ENCODE peak calls at places on chromosomes 12 and 14, in ten cellular contexts. N is fibroblast of gingiva; A is T-cell; J is pancreas; L is nucleus accumbens; D is T-helper 17 cell; T is hepatocyte; G is NCI-H2171; H is stimulated activated CD4-positive, alpha-beta T cell treated with anti-CD3 and anti-CD28 coated beads, Interleukin-1b, Interleukin-23, amount 100 ng/mL, for 1 hour; E is HFFc6. C is an unnamed sample.

GRCh38 chr14:101028971-101029667 is 125.6 kb upstream of the RTL1 start:
- DNase-seq in N (no peak), A (no peak), J (no peak), L (no peak), D (no peak), T (no peak), G (peak), H (no peak), E (no peak), C (no peak)

GRCh38 chr12:22083167-22083566 is 37.1 kb downstream of the CMAS start:
- DNase-seq in N (peak), A (peak), J (no peak), L (no peak), D (peak), T (no peak), G (no peak), H (no peak), E (peak), C (no peak)

GRCh38 chr14:106808458-106808857 is 1282.1 kb downstream of the TMEM121 start:
- DNase-seq in N (no peak), A (no peak), J (no peak), L (no peak), D (no peak), T (no peak), G (no peak), H (no peak), E (no peak), C (no peak)

GRCh38 chr12:93990832-93991748 is 157.3 kb upstream of the PLXNC1 start:
- DNase-seq in N (peak), A (no peak), J (no peak), L (peak), D (no peak), T (peak), G (no peak), H (no peak), E (peak), C (peak)

GRCh38 chr12:104790296-104791125 is 167.6 kb downstream of the SLC41A2 start:
- DNase-seq in N (no peak), A (peak), J (peak), L (no peak), D (peak), T (peak), G (no peak), H (no peak), E (no peak), C (peak)

GRCh38 chr12:104805186-104805585 is 152.9 kb downstream of the SLC41A2 start:
- DNase-seq in N (peak), A (no peak), J (no peak), L (no peak), D (no peak), T (no peak), G (no peak), H (no peak), E (peak), C (no peak)

GRCh38 chr14:88533203-88533602 is 21.6 kb downstream of the PTPN21 start:
- DNase-seq in N (no peak), A (no peak), J (no peak), L (no peak), D (no peak), T (no peak), G (no peak), H (no peak), E (no peak), C (no peak)

GRCh38 chr12:3148366-3149000 is 71.3 kb downstream of the TSPAN9 start:
- DNase-seq in N (no peak), A (no peak), J (no peak), L (no peak), D (no peak), T (no peak), G (no peak), H (no peak), E (no peak), C (peak)

GRCh38 chr12:95763809-95764253 is 26.7 kb downstream of the NTN4 start:
- DNase-seq in N (peak), A (no peak), J (no peak), L (no peak), D (no peak), T (peak), G (no peak), H (no peak), E (peak), C (peak)

GRCh38 chr14:75518625-75519024 is 3.6 kb upstream of the BATF start:
- DNase-seq in N (no peak), A (no peak), J (no peak), L (no peak), D (peak), T (no peak), G (no peak), H (no peak), E (no peak), C (no peak)

GRCh38 chr12:89162704-89163261 is 189.5 kb downstream of the DUSP6 start:
- DNase-seq in N (peak), A (no peak), J (no peak), L (no peak), D (no peak), T (peak), G (no peak), H (no peak), E (peak), C (peak)

GRCh38 chr14:79186523-79186922 is 1016.4 kb downstream of the NRXN3 start:
- DNase-seq in N (no peak), A (no peak), J (no peak), L (no peak), D (no peak), T (no peak), G (no peak), H (no peak), E (no peak), C (no peak)

GRCh38 chr12:56213878-56214277 is 7.8 kb downstream of the RNF41 start:
- DNase-seq in N (no peak), A (no peak), J (no peak), L (no peak), D (no peak), T (no peak), G (no peak), H (no peak), E (no peak), C (no peak)

GRCh38 chr12:90936230-90937005 is 18.6 kb downstream of the CCER1 start:
- DNase-seq in N (no peak), A (no peak), J (no peak), L (no peak), D (no peak), T (no peak), G (no peak), H (no peak), E (no peak), C (no peak)

GRCh38 chr12:40103043-40103442 is 2.8 kb downstream of the SLC2A13 start:
- DNase-seq in N (no peak), A (no peak), J (no peak), L (no peak), D (no peak), T (no peak), G (no peak), H (no peak), E (no peak), C (no peak)

GRCh38 chr14:93220509-93220908 is 13.5 kb downstream of the UBR7 start:
- DNase-seq in N (no peak), A (no peak), J (no peak), L (no peak), D (no peak), T (no peak), G (no peak), H (no peak), E (no peak), C (no peak)

GRCh38 chr14:52397844-52398243 is 83.7 kb downstream of the PTGER2 start:
- DNase-seq in N (peak), A (no peak), J (no peak), L (no peak), D (no peak), T (no peak), G (no peak), H (no peak), E (no peak), C (no peak)

GRCh38 chr12:24584032-24584675 is 364.7 kb downstream of the BCAT1 start:
- DNase-seq in N (no peak), A (no peak), J (no peak), L (no peak), D (no peak), T (no peak), G (no peak), H (no peak), E (no peak), C (no peak)

GRCh38 chr12:19447386-19447785 is 8.1 kb downstream of the AEBP2 start:
- DNase-seq in N (no peak), A (no peak), J (no peak), L (no peak), D (no peak), T (no peak), G (no peak), H (no peak), E (no peak), C (no peak)

GRCh38 chr14:102192840-102193502 is 53.3 kb downstream of the WDR20 start:
- DNase-seq in N (no peak), A (no peak), J (no peak), L (no peak), D (no peak), T (no peak), G (no peak), H (no peak), E (no peak), C (no peak)

GRCh38 chr12:28378749-28379148 is 188.5 kb downstream of the CCDC91 start:
- DNase-seq in N (peak), A (no peak), J (no peak), L (no peak), D (no peak), T (no peak), G (no peak), H (no peak), E (peak), C (no peak)

GRCh38 chr12:127819066-127819465 is 447.9 kb upstream of the TMEM132C start:
- DNase-seq in N (no peak), A (no peak), J (no peak), L (no peak), D (no peak), T (no peak), G (no peak), H (no peak), E (no peak), C (no peak)

GRCh38 chr14:61516125-61516740 is 179.1 kb upstream of the HIF1A start:
- DNase-seq in N (peak), A (no peak), J (no peak), L (no peak), D (no peak), T (no peak), G (no peak), H (no peak), E (no peak), C (no peak)

GRCh38 chr12:7937867-7938506 is 2.0 kb upstream of the SLC2A3 start:
- DNase-seq in N (no peak), A (no peak), J (no peak), L (no peak), D (no peak), T (no peak), G (peak), H (no peak), E (peak), C (no peak)

GRCh38 chr14:22460461-22461195 is 128.4 kb downstream of the DAD1 start:
- DNase-seq in N (no peak), A (no peak), J (no peak), L (no peak), D (no peak), T (no peak), G (no peak), H (no peak), E (no peak), C (no peak)

GRCh38 chr14:100789460-100790417 is 36.2 kb upstream of the MEG3 start:
- DNase-seq in N (no peak), A (no peak), J (no peak), L (no peak), D (no peak), T (no peak), G (no peak), H (no peak), E (no peak), C (no peak)

GRCh38 chr14:78448483-78449094 is 278.4 kb downstream of the NRXN3 start:
- DNase-seq in N (no peak), A (no peak), J (no peak), L (peak), D (peak), T (peak), G (no peak), H (no peak), E (peak), C (no peak)

GRCh38 chr12:75865315-75865714 is 166.3 kb downstream of the PHLDA1 start:
- DNase-seq in N (no peak), A (no peak), J (no peak), L (no peak), D (no peak), T (no peak), G (no peak), H (no peak), E (no peak), C (no peak)

GRCh38 chr14:72631401-72631800 is 262.5 kb downstream of the DPF3 start:
- DNase-seq in N (no peak), A (no peak), J (no peak), L (no peak), D (no peak), T (no peak), G (no peak), H (no peak), E (no peak), C (no peak)

GRCh38 chr14:92986254-92987147 is 63.6 kb downstream of the CHGA start:
- DNase-seq in N (peak), A (no peak), J (peak), L (no peak), D (no peak), T (peak), G (peak), H (no peak), E (peak), C (peak)

GRCh38 chr12:109910969-109911348 is 10.9 kb downstream of the TCHP start:
- DNase-seq in N (no peak), A (no peak), J (peak), L (no peak), D (no peak), T (peak), G (no peak), H (no peak), E (peak), C (no peak)

GRCh38 chr14:76537912-76538647 is 162.1 kb downstream of the ESRRB start:
- DNase-seq in N (no peak), A (no peak), J (no peak), L (no peak), D (no peak), T (no peak), G (no peak), H (no peak), E (no peak), C (no peak)

GRCh38 chr12:1835178-1836131 is 15.1 kb downstream of the LRTM2 start:
- DNase-seq in N (no peak), A (no peak), J (peak), L (no peak), D (no peak), T (no peak), G (peak), H (no peak), E (no peak), C (no peak)

GRCh38 chr12:4441355-4442330 is 4.0 kb downstream of the FGF6 start:
- DNase-seq in N (no peak), A (no peak), J (no peak), L (no peak), D (no peak), T (no peak), G (peak), H (no peak), E (no peak), C (no peak)

GRCh38 chr12:54959291-54960018 is 25.1 kb downstream of the TESPA1 start:
- DNase-seq in N (no peak), A (no peak), J (no peak), L (no peak), D (no peak), T (no peak), G (no peak), H (no peak), E (no peak), C (no peak)

GRCh38 chr12:58566599-58566998 is 353.7 kb downstream of the LRIG3 start:
- DNase-seq in N (peak), A (no peak), J (no peak), L (no peak), D (no peak), T (no peak), G (peak), H (no peak), E (peak), C (no peak)

GRCh38 chr12:70609739-70610491 is 27.3 kb downstream of the PTPRB start:
- DNase-seq in N (peak), A (no peak), J (peak), L (no peak), D (no peak), T (peak), G (no peak), H (no peak), E (no peak), C (peak)

C was measured in heart right ventricle.